ENCODE peak calls at places on chromosomes 11 and 22, in ten cellular contexts. K, D, E, F, B, N, Z, U, L and I are unnamed samples.

GRCh38 chr11:85821636-85822035 is 10.7 kb upstream of the SYTL2 start:
- DNase-seq in F (no peak), K (no peak), E (no peak), Z (no peak), D (no peak), N (peak; percentile 41), L (peak; percentile 61), B (no peak), U (no peak), I (peak; percentile 50)

GRCh38 chr22:19848298-19849224 is 6.1 kb downstream of the GNB1L start:
- DNase-seq in N (no peak), L (peak; percentile 57), F (no peak), B (no peak), D (no peak), E (peak; percentile 87), Z (no peak), K (peak; percentile 23), U (no peak), I (peak; percentile 60)

GRCh38 chr11:31030375-31030774 is 339.2 kb downstream of the DCDC1 start:
- DNase-seq in U (no peak), E (no peak), D (no peak), B (no peak), Z (no peak), L (no peak), F (no peak), N (no peak), K (no peak), I (no peak)

GRCh38 chr22:33758961-33759360 is 161.3 kb downstream of the LARGE1 start:
- DNase-seq in N (no peak), K (no peak), E (no peak), L (no peak), F (no peak), U (no peak), Z (no peak), B (no peak), D (no peak), I (no peak)

GRCh38 chr22:45934659-45935341 is 42.2 kb downstream of the WNT7B start:
- DNase-seq in U (peak; percentile 31), L (peak; percentile 96), Z (no peak), B (no peak), N (peak; percentile 65), F (no peak), E (peak; percentile 85), K (no peak), D (no peak), I (peak; percentile 69)

GRCh38 chr22:47452184-47452583 is 689.7 kb downstream of the TBC1D22A start:
- DNase-seq in E (no peak), N (no peak), U (no peak), Z (no peak), D (no peak), K (no peak), F (no peak), L (no peak), B (no peak), I (peak; percentile 39)

GRCh38 chr11:126340960-126341709 is 14.4 kb upstream of the ST3GAL4 start:
- DNase-seq in U (no peak), K (no peak), Z (no peak), N (no peak), D (no peak), E (no peak), F (no peak), B (no peak), L (no peak), I (no peak)

GRCh38 chr11:61347916-61348461 is 13.7 kb downstream of the CYB561A3 start:
- DNase-seq in F (no peak), B (no peak), L (no peak), D (no peak), Z (no peak), U (no peak), K (peak; percentile 92), E (no peak), N (peak; percentile 27), I (peak; percentile 47)

GRCh38 chr11:34633990-34634725 is 13.3 kb downstream of the EHF start:
- DNase-seq in B (no peak), L (peak; percentile 36), D (no peak), N (peak; percentile 67), E (no peak), K (no peak), F (peak; percentile 25), Z (no peak), U (no peak), I (no peak)

GRCh38 chr11:87022254-87022653 is 15.5 kb upstream of the TMEM135 start:
- DNase-seq in F (no peak), N (no peak), K (no peak), D (no peak), Z (no peak), E (no peak), U (no peak), L (no peak), B (no peak), I (no peak)

GRCh38 chr22:39388261-39389011 is 11.1 kb upstream of the TAB1 start:
- DNase-seq in N (peak; percentile 68), K (peak; percentile 81), D (peak; percentile 76), U (peak; percentile 76), E (peak; percentile 84), B (peak; percentile 86), Z (peak; percentile 30), L (peak; percentile 87), F (peak; percentile 78), I (peak; percentile 60)

GRCh38 chr11:108758458-108758857 is 93.6 kb downstream of the DDX10 start:
- DNase-seq in F (no peak), D (no peak), B (no peak), E (no peak), N (peak; percentile 67), Z (no peak), K (no peak), U (no peak), L (no peak), I (no peak)

GRCh38 chr22:26939466-26939865 is 282.1 kb downstream of the MIAT start:
- DNase-seq in B (no peak), U (no peak), D (no peak), E (no peak), N (no peak), Z (no peak), K (no peak), L (no peak), F (no peak), I (no peak)

GRCh38 chr11:66181632-66182345 is 86.7 kb upstream of the RAB1B start:
- DNase-seq in Z (no peak), E (no peak), L (peak; percentile 6), N (peak; percentile 72), B (no peak), D (no peak), K (no peak), U (no peak), F (no peak), I (no peak)

GRCh38 chr22:38412435-38413084 is 42.4 kb downstream of the KCNJ4 start:
- DNase-seq in F (peak; percentile 83), E (peak; percentile 46), N (no peak), U (no peak), D (no peak), L (peak; percentile 21), Z (no peak), B (peak; percentile 24), K (no peak), I (no peak)

GRCh38 chr11:120816176-120816575 is 207.7 kb upstream of the TBCEL start:
- DNase-seq in Z (no peak), N (no peak), F (no peak), U (no peak), B (no peak), D (no peak), L (no peak), E (no peak), K (no peak), I (no peak)

GRCh38 chr11:8315463-8315862 is 51.8 kb upstream of the LMO1 start:
- DNase-seq in N (no peak), F (no peak), E (no peak), K (no peak), U (no peak), L (no peak), B (no peak), D (no peak), Z (no peak), I (no peak)

GRCh38 chr22:17919276-17920144 is 104.9 kb downstream of the MICAL3 start:
- DNase-seq in Z (no peak), U (no peak), L (no peak), D (no peak), N (no peak), K (no peak), F (no peak), E (no peak), B (no peak), I (no peak)

GRCh38 chr22:46573781-46574437 is 36.5 kb upstream of the CELSR1 start:
- DNase-seq in U (no peak), F (no peak), N (no peak), E (no peak), Z (no peak), K (no peak), B (no peak), D (no peak), L (no peak), I (no peak)

GRCh38 chr11:117172678-117173421 is 5.7 kb upstream of the SIDT2 start:
- DNase-seq in D (no peak), U (no peak), F (no peak), E (no peak), K (peak; percentile 68), Z (no peak), B (no peak), L (no peak), N (peak; percentile 74), I (no peak)

GRCh38 chr11:11028017-11028692 is 170.3 kb upstream of the ZBED5 start:
- DNase-seq in Z (peak; percentile 42), U (peak; percentile 59), N (peak; percentile 53), E (peak; percentile 87), F (peak; percentile 61), L (peak; percentile 72), B (peak; percentile 60), D (peak; percentile 76), K (peak; percentile 52), I (peak; percentile 45)

GRCh38 chr11:17773674-17774073 is 39.1 kb downstream of the KCNC1 start:
- DNase-seq in Z (no peak), U (no peak), E (no peak), D (no peak), B (no peak), L (no peak), N (no peak), F (no peak), K (no peak), I (no peak)

GRCh38 chr11:63020671-63021255 is 5.1 kb upstream of the SLC22A8 start:
- DNase-seq in E (peak; percentile 23), B (no peak), Z (peak; percentile 20), F (no peak), D (no peak), K (no peak), N (no peak), L (no peak), U (no peak), I (no peak)

GRCh38 chr11:44112083-44112865 is 16.8 kb downstream of the EXT2 start:
- DNase-seq in L (peak; percentile 88), K (no peak), E (no peak), N (peak; percentile 52), U (peak; percentile 5), D (no peak), F (no peak), B (no peak), Z (no peak), I (peak; percentile 63)

GRCh38 chr11:96272542-96273306 is 70.3 kb downstream of the MAML2 start:
- DNase-seq in E (peak; percentile 37), L (peak; percentile 53), B (peak; percentile 69), D (no peak), K (peak; percentile 46), F (no peak), Z (no peak), U (no peak), N (peak; percentile 45), I (peak; percentile 46)

GRCh38 chr11:117072517-117073218 is 25.6 kb downstream of the SIK3 start:
- DNase-seq in Z (no peak), U (no peak), N (peak; percentile 95), F (peak; percentile 36), B (no peak), L (peak; percentile 91), K (peak; percentile 90), D (no peak), E (peak; percentile 15), I (peak; percentile 93)

GRCh38 chr22:46933040-46933439 is 170.6 kb downstream of the TBC1D22A start:
- DNase-seq in L (no peak), U (no peak), E (no peak), Z (no peak), D (no peak), F (no peak), N (no peak), K (no peak), B (no peak), I (no peak)

GRCh38 chr11:100739636-100740035 is 52.5 kb downstream of the ARHGAP42 start:
- DNase-seq in L (no peak), F (no peak), E (peak; percentile 55), Z (no peak), N (peak; percentile 73), K (peak; percentile 88), D (no peak), U (no peak), B (no peak), I (peak; percentile 94)